ENCODE peak calls at places on chromosome 17, in four cellular contexts. J, Y, O and W are unnamed samples.

GRCh38 chr17:35170968-35171771 is 23.0 kb downstream of the SLC35G3 start:
- DNase-seq in O (no peak), Y (no peak), J (peak), W (peak)

GRCh38 chr17:51580869-51581268 is 320.5 kb downstream of the UTP18 start:
- DNase-seq in J (no peak), Y (no peak), O (no peak), W (no peak)

GRCh38 chr17:70290770-70291169 is 121.4 kb downstream of the KCNJ2 start:
- DNase-seq in O (no peak), Y (no peak), J (no peak), W (no peak)

GRCh38 chr17:11081342-11081741 is 159.7 kb upstream of the SHISA6 start:
- DNase-seq in Y (no peak), O (no peak), J (no peak), W (no peak)

GRCh38 chr17:13952252-13952721 is 117.0 kb upstream of the COX10 start:
- DNase-seq in J (no peak), Y (no peak), O (no peak), W (no peak)

GRCh38 chr17:51486091-51486490 is 225.7 kb downstream of the UTP18 start:
- DNase-seq in J (no peak), Y (no peak), O (no peak), W (no peak)

GRCh38 chr17:76240461-76241204 is at the start of gene RNF157:
- DNase-seq in Y (no peak), J (peak), O (peak), W (peak)

GRCh38 chr17:2392252-2393183 is 8.3 kb downstream of the MNT start:
- DNase-seq in J (peak), Y (peak), O (peak), W (peak)

GRCh38 chr17:45371414-45372324 is 54.8 kb upstream of the MAP3K14 start:
- DNase-seq in O (no peak), J (peak), Y (no peak), W (peak)

GRCh38 chr17:82978354-82978753 is 101.1 kb upstream of the METRNL start:
- DNase-seq in J (no peak), O (no peak), Y (no peak), W (no peak)

GRCh38 chr17:56600246-56600645 is 6.7 kb downstream of the NOG start:
- DNase-seq in Y (no peak), O (no peak), J (no peak), W (no peak)

GRCh38 chr17:37829446-37830142 is 84.7 kb upstream of the HNF1B start:
- DNase-seq in Y (peak), O (no peak), J (no peak), W (no peak)

GRCh38 chr17:11241611-11242226 is 706 bp downstream of the SHISA6 start:
- DNase-seq in O (no peak), Y (no peak), J (no peak), W (no peak)

GRCh38 chr17:17812211-17813054 is 24.4 kb downstream of the SREBF1 start:
- DNase-seq in J (peak), Y (no peak), O (peak), W (peak)

GRCh38 chr17:58284613-58285421 is 4.1 kb upstream of the MPO start:
- DNase-seq in O (no peak), Y (no peak), J (no peak), W (no peak)

GRCh38 chr17:39573447-39574298 is 34.0 kb downstream of the NEUROD2 start:
- DNase-seq in O (peak), Y (no peak), J (peak), W (peak)

GRCh38 chr17:50184057-50184456 is 17.4 kb downstream of the COL1A1 start:
- DNase-seq in J (no peak), O (peak), Y (no peak), W (peak)

GRCh38 chr17:22277595-22277994 is 585.3 kb downstream of the KCNJ18 start:
- DNase-seq in Y (no peak), O (no peak), J (no peak), W (no peak)

GRCh38 chr17:57906910-57907309 is 48.3 kb downstream of the CUEDC1 start:
- DNase-seq in O (no peak), J (no peak), Y (no peak), W (no peak)

GRCh38 chr17:29560306-29560705 is 6.5 kb downstream of the ABHD15 start:
- DNase-seq in O (no peak), J (no peak), Y (no peak), W (no peak)

GRCh38 chr17:58376472-58376921 is 24.5 kb upstream of the SUPT4H1 start:
- DNase-seq in Y (no peak), J (no peak), O (no peak), W (no peak)

GRCh38 chr17:45364531-45365390 is 47.9 kb upstream of the MAP3K14 start:
- DNase-seq in J (no peak), Y (no peak), O (no peak), W (peak)

GRCh38 chr17:44110823-44111633 is 12.4 kb downstream of the HDAC5 start:
- DNase-seq in O (peak), Y (peak), J (peak), W (peak)

GRCh38 chr17:45223541-45224528 is 2.1 kb downstream of the FMNL1 start:
- DNase-seq in O (no peak), J (no peak), Y (no peak), W (no peak)

GRCh38 chr17:17503566-17504130 is 7.5 kb upstream of the RASD1 start:
- DNase-seq in Y (no peak), O (no peak), J (no peak), W (no peak)

DNA sequence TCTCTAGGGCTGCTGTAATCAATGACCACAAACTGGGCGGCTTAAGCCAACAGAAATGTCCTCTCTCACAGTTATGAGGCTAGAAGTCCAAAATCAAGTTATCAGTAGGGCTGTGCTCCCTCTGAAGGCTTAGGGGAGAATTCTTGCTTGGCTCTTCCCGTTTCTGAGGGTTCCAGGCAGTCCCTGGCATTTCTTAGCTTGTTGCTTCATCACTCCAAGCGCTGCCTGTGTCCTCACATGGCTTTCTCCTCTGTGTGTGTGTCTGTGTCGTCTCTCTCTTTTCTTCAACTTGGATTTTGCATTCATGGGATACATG is 13.7 kb upstream of the CDC42EP4 start:
- DNase-seq in J (no peak), O (no peak), Y (no peak), W (peak)
- TF ChIP-seq ELK1 in J (no peak), O (no peak), Y (no peak), W (no peak)

DNA sequence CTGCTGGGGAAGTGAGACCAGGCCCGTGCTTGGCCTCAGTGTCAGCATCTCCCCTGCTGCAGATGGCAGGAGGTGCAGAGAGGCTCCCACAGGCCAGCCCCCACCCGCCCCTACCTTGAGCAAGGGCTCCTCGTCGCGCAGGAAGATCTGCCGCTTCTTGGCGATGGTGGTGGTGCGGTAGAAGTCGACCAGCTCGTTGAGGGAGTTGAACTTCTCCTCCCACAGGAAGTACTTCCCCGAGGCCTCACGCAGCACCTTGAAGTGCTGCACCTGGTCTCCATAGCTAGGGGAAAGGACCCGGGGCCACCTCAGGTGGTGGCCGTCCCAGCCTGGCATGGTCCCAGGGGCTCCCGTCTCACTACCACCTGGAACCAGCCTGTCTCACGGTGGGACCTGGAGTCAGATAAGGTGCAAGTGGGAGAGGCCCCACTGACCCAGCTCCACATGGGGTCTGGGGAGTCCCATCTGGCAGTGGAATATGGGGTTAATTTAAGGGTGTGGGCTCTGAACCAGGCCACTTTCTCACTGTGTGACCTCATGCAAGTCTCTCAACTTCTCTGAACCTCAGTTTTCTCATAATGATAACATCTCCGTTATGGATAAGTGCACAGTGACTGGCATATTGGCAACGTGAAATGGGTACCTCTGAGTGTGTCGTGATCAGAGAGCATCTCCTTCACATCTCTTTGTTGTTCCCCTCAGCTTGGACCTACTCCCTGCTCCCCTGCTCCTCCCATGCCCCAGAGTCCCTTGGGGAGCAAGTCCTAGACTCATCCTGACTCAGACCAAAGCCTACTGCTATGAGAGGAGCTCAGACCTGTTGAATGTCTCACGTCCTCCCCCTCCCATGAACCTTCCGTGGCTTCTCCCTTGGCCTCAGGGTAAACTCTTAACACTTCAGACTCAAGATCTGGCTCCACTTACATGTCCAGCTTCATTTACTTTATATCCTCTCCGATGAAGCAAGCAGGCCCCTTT is 19.8 kb upstream of the FAM83G start:
- DNase-seq in Y (no peak), O (no peak), J (no peak), W (peak)
- TF ChIP-seq ELK1 in Y (no peak), O (no peak), J (no peak), W (no peak)

GRCh38 chr17:36665417-36665816 is 64.0 kb downstream of the MRM1 start:
- DNase-seq in Y (no peak), O (no peak), J (peak), W (no peak)

GRCh38 chr17:36661047-36661666 is 59.8 kb downstream of the MRM1 start:
- DNase-seq in Y (no peak), O (peak), J (no peak), W (no peak)

GRCh38 chr17:36657390-36657762 is 56.0 kb downstream of the MRM1 start:
- DNase-seq in J (no peak), Y (no peak), O (no peak), W (no peak)

GRCh38 chr17:36657763-36658490 is 56.5 kb downstream of the MRM1 start:
- DNase-seq in Y (no peak), J (no peak), O (peak), W (no peak)

GRCh38 chr17:36661688-36662087 is 60.3 kb downstream of the MRM1 start:
- DNase-seq in Y (no peak), O (no peak), J (no peak), W (no peak)
- TF ChIP-seq ELK1 in Y (no peak), O (no peak), J (no peak), W (no peak)

DNA sequence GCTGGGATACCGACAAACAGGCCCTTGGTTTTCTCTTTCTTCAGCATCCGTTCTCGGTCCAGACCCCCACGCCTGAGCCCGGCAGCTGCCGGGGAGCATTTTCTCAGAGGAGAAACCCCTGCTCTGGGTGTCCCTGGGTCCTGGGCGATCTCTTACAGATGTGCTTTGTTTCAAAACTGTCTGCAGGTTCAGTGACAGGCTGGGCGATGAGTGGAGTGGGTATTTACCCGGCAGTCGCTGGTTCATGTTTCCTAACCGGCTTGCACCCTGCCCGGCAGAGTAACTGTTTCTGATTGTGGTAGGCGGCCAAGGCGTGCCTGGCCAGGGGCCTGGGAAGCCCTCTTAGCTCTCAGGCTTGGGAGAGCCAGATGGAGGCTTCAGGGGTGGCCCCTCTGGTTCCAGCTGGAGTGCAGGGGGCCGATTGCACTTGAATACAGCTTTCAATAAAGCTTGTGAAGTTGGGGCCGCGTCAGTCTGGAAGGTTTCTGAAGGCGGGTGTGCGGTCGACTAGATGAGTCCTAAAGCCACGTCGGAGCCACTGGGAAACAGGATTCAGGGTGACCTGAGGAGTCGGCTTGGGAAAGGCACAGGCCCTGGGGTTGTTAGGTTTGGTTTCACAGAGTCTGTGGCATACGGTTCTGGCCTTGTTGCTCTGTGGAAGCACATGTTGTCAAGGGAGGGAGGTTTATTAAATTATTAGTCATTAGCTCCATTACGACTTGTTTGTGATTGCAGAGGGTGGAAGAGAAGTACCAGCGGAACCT is 1.4 kb downstream of the BAIAP2 start:
- DNase-seq in Y (no peak), O (no peak), J (no peak), W (no peak)
- TF ChIP-seq ELK1 in Y (no peak), O (no peak), J (no peak), W (no peak)

GRCh38 chr17:61380836-61381525 is 18.7 kb upstream of the TBX2 start:
- DNase-seq in O (no peak), Y (no peak), J (no peak), W (no peak)
- TF ChIP-seq ELK1 in O (no peak), Y (no peak), J (no peak), W (no peak)

DNA sequence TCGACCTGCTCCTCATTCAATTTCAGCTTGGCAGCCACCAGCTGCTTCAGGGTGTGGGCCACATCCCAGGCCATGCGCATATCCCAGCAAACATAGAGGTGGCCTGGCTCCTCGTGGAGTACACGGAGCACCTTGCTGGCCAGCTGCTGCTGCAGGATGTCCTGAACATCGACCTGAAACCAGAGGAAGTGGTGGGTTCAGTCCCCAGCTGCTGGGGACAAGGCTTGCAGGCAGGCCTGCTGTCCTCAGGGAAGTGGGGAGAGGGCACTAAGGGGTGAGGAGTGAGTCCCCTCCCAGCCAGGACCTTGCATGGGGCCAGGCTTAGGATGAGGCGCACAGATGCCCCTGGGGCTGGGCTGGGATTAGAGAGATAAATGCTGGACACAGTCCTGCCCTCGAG is 22.6 kb downstream of the LGALS9 start:
- DNase-seq in Y (no peak), J (no peak), O (no peak), W (no peak)
- TF ChIP-seq ELK1 in Y (no peak), J (no peak), O (no peak), W (no peak)

GRCh38 chr17:6374761-6375312 is 60.1 kb downstream of the AIPL1 start:
- DNase-seq in J (peak), O (peak), Y (no peak), W (peak)
- TF ChIP-seq ELK1 in J (no peak), O (no peak), Y (no peak), W (no peak)

DNA sequence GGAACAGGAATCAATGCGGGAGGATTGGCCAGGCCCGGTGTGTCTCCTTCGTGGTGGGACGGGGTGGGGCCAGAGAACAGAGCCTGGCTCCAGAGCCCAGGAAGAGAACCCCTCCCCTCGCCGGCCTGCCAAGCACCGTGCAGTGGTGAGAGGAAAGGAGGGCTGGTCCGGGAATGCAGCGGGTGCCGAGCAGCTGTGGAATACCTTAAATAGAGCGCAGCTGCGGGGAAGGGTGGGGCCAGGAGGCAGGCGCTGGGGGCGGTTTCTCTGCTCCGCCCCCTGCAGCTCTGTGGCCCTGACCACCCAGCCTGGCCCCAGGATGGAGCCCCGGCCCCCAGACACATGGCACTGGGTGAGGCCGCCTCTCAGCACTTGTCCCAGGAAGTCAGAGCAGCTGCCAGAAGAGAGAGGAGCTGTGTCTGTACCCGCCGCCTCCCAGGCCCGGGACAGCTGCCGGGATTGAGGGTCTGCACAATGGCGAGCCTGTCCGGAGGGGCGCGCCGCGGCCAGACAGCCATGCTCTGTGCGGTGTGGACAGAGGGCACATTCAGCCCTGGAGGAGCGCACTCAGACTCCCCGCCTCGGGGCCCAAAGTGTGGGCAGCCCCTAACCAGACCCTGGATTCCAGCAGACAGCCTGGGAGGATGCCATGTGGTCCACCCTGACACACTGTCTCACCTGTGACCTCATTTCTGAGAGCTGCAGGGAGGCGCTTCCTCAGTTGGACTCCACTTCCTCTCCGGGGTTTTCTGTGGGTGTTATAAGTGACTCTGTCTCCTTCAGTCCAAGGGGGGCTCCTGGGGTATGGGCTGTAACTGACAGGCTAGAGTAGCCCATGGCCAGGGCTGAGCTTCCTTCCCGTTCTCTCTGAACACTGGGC is 268.8 kb downstream of the SEC14L1 start:
- DNase-seq in J (no peak), O (no peak), Y (no peak), W (peak)
- TF ChIP-seq ELK1 in J (no peak), O (no peak), Y (no peak), W (no peak)

GRCh38 chr17:33277436-33278100 is 15.5 kb downstream of the ASIC2 start:
- DNase-seq in O (no peak), Y (no peak), J (no peak), W (no peak)
- TF ChIP-seq ELK1 in O (no peak), Y (no peak), J (no peak), W (no peak)

DNA sequence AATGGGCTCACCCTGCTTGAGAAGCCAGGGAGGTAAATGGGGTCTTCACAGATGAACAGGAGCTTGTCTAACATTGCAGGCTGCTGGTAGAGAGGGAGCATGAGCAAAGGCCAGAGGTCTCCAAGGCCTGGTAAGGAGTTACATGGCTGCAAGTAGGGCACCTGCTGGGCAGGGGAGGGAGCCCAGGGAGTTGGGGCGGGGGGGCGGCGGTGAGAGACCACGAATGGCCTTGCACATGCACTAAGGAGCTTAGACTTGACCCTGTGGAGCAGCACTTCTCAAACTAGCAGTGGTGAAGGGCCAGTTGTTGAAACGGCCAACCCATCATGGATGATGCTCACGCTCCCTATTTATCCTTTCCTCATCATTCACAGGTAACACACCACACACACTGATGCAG is 38.4 kb downstream of the ERN1 start:
- DNase-seq in Y (no peak), O (no peak), J (no peak), W (no peak)
- TF ChIP-seq ELK1 in Y (no peak), O (no peak), J (no peak), W (no peak)